ENCODE peak calls at places on chromosomes 4 and X, in eight cellular contexts. B, X, W, Q, C, J, T and M are unnamed samples.

GRCh38 chrX:74521961-74522833 is 92.2 kb downstream of the RLIM start:
- DNase-seq in B (no peak), X (peak; percentile 79), W (peak; percentile 38), Q (no peak), C (no peak), J (no peak), T (no peak), M (peak; percentile 20)

GRCh38 chrX:21745756-21746155 is 12.2 kb downstream of the SMPX start:
- DNase-seq in B (no peak), X (peak; percentile 33), W (no peak), Q (peak; percentile 20), C (peak; percentile 21), J (peak; percentile 18), T (no peak), M (peak; percentile 12)

GRCh38 chrX:97211070-97211469 is 327.4 kb downstream of the RPA4 start:
- DNase-seq in B (no peak), X (no peak), W (no peak), Q (no peak), C (no peak), J (no peak), T (no peak), M (no peak)

GRCh38 chr4:141248029-141248428 is 27.3 kb downstream of the ZNF330 start:
- DNase-seq in B (peak; percentile 63), X (peak; percentile 85), W (peak; percentile 26), Q (no peak), C (no peak), J (no peak), T (no peak), M (peak; percentile 52)

GRCh38 chr4:41839945-41840854 is 91.7 kb upstream of the PHOX2B start:
- DNase-seq in B (no peak), X (no peak), W (no peak), Q (no peak), C (no peak), J (no peak), T (no peak), M (no peak)

GRCh38 chr4:5822617-5823016 is 70.3 kb downstream of the CRMP1 start:
- DNase-seq in B (no peak), X (no peak), W (no peak), Q (no peak), C (no peak), J (no peak), T (no peak), M (no peak)

GRCh38 chr4:2243682-2244380 is 1.9 kb upstream of the HAUS3 start:
- DNase-seq in B (no peak), X (peak; percentile 65), W (peak; percentile 44), Q (peak; percentile 34), C (peak; percentile 50), J (peak; percentile 45), T (no peak), M (peak; percentile 49)

GRCh38 chr4:114378306-114378903 is 220.2 kb upstream of the UGT8 start:
- DNase-seq in B (no peak), X (peak; percentile 51), W (peak; percentile 42), Q (no peak), C (peak; percentile 20), J (no peak), T (no peak), M (peak; percentile 45)

GRCh38 chr4:56149601-56150000 is 200.9 kb downstream of the CEP135 start:
- DNase-seq in B (no peak), X (peak; percentile 77), W (no peak), Q (no peak), C (peak; percentile 5), J (no peak), T (no peak), M (peak; percentile 1)

GRCh38 chr4:101211146-101211553 is 136.2 kb downstream of the PPP3CA start:
- DNase-seq in B (no peak), X (no peak), W (peak; percentile 73), Q (peak; percentile 23), C (no peak), J (no peak), T (no peak), M (peak; percentile 34)

GRCh38 chr4:142534994-142535393 is 311.1 kb downstream of the INPP4B start:
- DNase-seq in B (peak; percentile 31), X (no peak), W (no peak), Q (peak; percentile 1), C (peak; percentile 5), J (no peak), T (no peak), M (peak; percentile 58)

GRCh38 chr4:3237711-3238560 is 11.0 kb upstream of the MSANTD1 start:
- DNase-seq in B (no peak), X (no peak), W (no peak), Q (no peak), C (no peak), J (no peak), T (no peak), M (no peak)

GRCh38 chr4:138494931-138495330 is 252.8 kb upstream of the SLC7A11 start:
- DNase-seq in B (peak; percentile 27), X (peak; percentile 50), W (no peak), Q (peak; percentile 46), C (no peak), J (peak; percentile 5), T (no peak), M (peak; percentile 55)